ENCODE peak calls at places on chromosomes 12 and 14, in eight cellular contexts. X, Z, H, L, A, T, M and I are unnamed samples.

GRCh38 chr12:120224304-120225199 is 23.6 kb upstream of the RPLP0 start:
- DNase-seq in A (peak), H (no peak), Z (peak), T (no peak), X (peak), M (no peak), L (no peak), I (no peak)

GRCh38 chr12:89384050-89384749 is 31.9 kb upstream of the DUSP6 start:
- DNase-seq in M (no peak), L (no peak), H (peak), Z (no peak), X (peak), T (no peak), A (no peak), I (no peak)

GRCh38 chr14:44609201-44609600 is 102.1 kb upstream of the FSCB start:
- DNase-seq in H (no peak), T (no peak), L (no peak), A (no peak), M (no peak), Z (no peak), X (no peak), I (no peak)

GRCh38 chr12:93347054-93347786 is 30.5 kb upstream of the NUDT4 start:
- DNase-seq in A (no peak), Z (no peak), H (no peak), T (no peak), M (no peak), L (no peak), X (no peak), I (peak)

GRCh38 chr14:64891839-64892375 is 12.2 kb upstream of the SPTB start:
- DNase-seq in X (peak), Z (no peak), A (no peak), M (peak), L (peak), H (peak), T (no peak), I (peak)

GRCh38 chr14:106209745-106210144 is 683.4 kb downstream of the TMEM121 start:
- DNase-seq in T (no peak), H (no peak), X (no peak), Z (no peak), L (no peak), M (no peak), A (no peak), I (no peak)

GRCh38 chr14:70995671-70996070 is 88.4 kb downstream of the PCNX1 start:
- DNase-seq in A (no peak), L (no peak), H (peak), M (no peak), T (no peak), X (peak), Z (no peak), I (peak)

GRCh38 chr12:128983371-128983770 is 130.1 kb downstream of the GLT1D1 start:
- DNase-seq in X (no peak), T (no peak), M (no peak), A (no peak), L (no peak), H (no peak), Z (no peak), I (no peak)

GRCh38 chr12:2498961-2499500 is 295.7 kb upstream of the FKBP4 start:
- DNase-seq in T (no peak), L (peak), A (no peak), X (peak), M (no peak), Z (no peak), H (no peak), I (no peak)

GRCh38 chr12:31324116-31324844 is 1.7 kb downstream of the SINHCAF start:
- DNase-seq in L (peak), M (peak), A (peak), H (peak), X (peak), Z (peak), T (peak), I (peak)

GRCh38 chr12:66724616-66725015 is 45.7 kb upstream of the GRIP1 start:
- DNase-seq in T (no peak), A (no peak), Z (no peak), L (no peak), X (no peak), M (no peak), H (no peak), I (no peak)

GRCh38 chr12:52903285-52903854 is 1.5 kb downstream of the KRT8 start:
- DNase-seq in A (peak), X (peak), T (peak), Z (peak), L (peak), M (no peak), H (peak), I (peak)

GRCh38 chr14:104296388-104297312 is 158.3 kb downstream of the KIF26A start:
- DNase-seq in A (no peak), H (no peak), M (no peak), X (no peak), Z (peak), L (no peak), T (no peak), I (no peak)

GRCh38 chr12:19572920-19573558 is 133.7 kb downstream of the AEBP2 start:
- DNase-seq in A (no peak), M (peak), T (no peak), Z (no peak), L (peak), X (peak), H (peak), I (peak)

GRCh38 chr14:88868558-88869159 is 44.2 kb downstream of the TTC8 start:
- DNase-seq in A (no peak), X (no peak), M (peak), H (peak), L (peak), T (no peak), Z (no peak), I (peak)

GRCh38 chr12:111268738-111269572 is 99.9 kb downstream of the PHETA1 start:
- DNase-seq in M (peak), X (peak), Z (no peak), L (no peak), T (no peak), A (no peak), H (peak), I (peak)